ENCODE peak calls at places on chromosomes 3 and 15, in four cellular contexts. L, A, D and Z are unnamed samples.

GRCh38 chr3:23712656-23713559 is 92.8 kb upstream of the UBE2E1 start:
- DNase-seq in L (no peak), A (peak), D (no peak), Z (peak)

GRCh38 chr15:78438595-78439285 is 724 bp downstream of the IREB2 start:
- DNase-seq in L (peak), A (no peak), D (no peak), Z (no peak)

GRCh38 chr3:168877899-168878298 is 782.2 kb upstream of the GOLIM4 start:
- DNase-seq in L (no peak), A (no peak), D (no peak), Z (no peak)

GRCh38 chr3:158152186-158152585 is 42.3 kb downstream of the RSRC1 start:
- DNase-seq in L (no peak), A (no peak), D (no peak), Z (no peak)

GRCh38 chr3:125916376-125916978 is 52.5 kb upstream of the ROPN1B start:
- DNase-seq in L (peak), A (peak), D (peak), Z (peak)

GRCh38 chr15:78681306-78682012 is 40.4 kb upstream of the CHRNB4 start:
- DNase-seq in L (no peak), A (no peak), D (no peak), Z (no peak)

GRCh38 chr15:78872972-78873795 is 494 bp downstream of the MORF4L1 start:
- DNase-seq in L (peak), A (peak), D (peak), Z (peak)

GRCh38 chr3:164641071-164641470 is 437.2 kb downstream of the SI start:
- DNase-seq in L (no peak), A (no peak), D (no peak), Z (no peak)

GRCh38 chr3:49785565-49786356 is 581 bp downstream of the IP6K1 start:
- DNase-seq in L (no peak), A (no peak), D (no peak), Z (no peak)

GRCh38 chr15:41893422-41894250 is at the start of gene SPTBN5:
- DNase-seq in L (peak), A (no peak), D (no peak), Z (no peak)

GRCh38 chr3:153087595-153088566 is 74.1 kb upstream of the RAP2B start:
- DNase-seq in L (no peak), A (no peak), D (no peak), Z (no peak)

GRCh38 chr15:43896543-43896942 is 69.7 kb downstream of the WDR76 start:
- DNase-seq in L (no peak), A (no peak), D (no peak), Z (no peak)

GRCh38 chr15:90414408-90415028 is 26.5 kb downstream of the IQGAP1 start:
- DNase-seq in L (no peak), A (no peak), D (no peak), Z (no peak)

GRCh38 chr3:124516333-124516732 is 213.9 kb upstream of the UMPS start:
- DNase-seq in L (no peak), A (no peak), D (no peak), Z (no peak)

DNA sequence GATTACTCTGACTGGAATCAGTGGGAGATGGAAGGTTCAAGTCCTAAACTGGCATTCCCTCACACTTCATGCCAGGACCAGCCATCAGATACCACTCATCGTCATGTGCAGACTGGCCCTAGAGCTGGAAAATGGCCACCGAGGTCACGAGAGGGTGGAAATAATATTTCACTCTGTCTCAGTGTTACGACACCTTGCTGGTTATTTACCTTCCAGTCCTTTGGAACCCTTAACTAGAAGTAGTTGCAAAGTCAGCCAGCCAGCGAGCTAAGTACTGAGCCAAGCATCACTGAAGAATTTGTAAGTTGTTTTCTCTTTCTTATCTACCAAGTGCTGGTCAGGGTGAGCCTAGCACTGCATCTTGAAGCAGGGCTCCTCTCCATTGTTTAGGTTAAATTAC is 309.9 kb upstream of the RASGRP1 start:
- DNase-seq in L (no peak), A (no peak), D (no peak), Z (no peak)
- TF ChIP-seq SUZ12 in L (no peak), A (no peak), D (no peak), Z (no peak)

GRCh38 chr3:4675704-4676103 is 182.6 kb downstream of the ITPR1 start:
- DNase-seq in L (no peak), A (no peak), D (no peak), Z (no peak)

GRCh38 chr3:4672727-4673126 is 179.6 kb downstream of the ITPR1 start:
- DNase-seq in L (no peak), A (no peak), D (no peak), Z (no peak)

GRCh38 chr3:4670352-4670751 is 177.2 kb downstream of the ITPR1 start:
- DNase-seq in L (peak), A (no peak), D (no peak), Z (no peak)

GRCh38 chr3:4678320-4678719 is 185.2 kb downstream of the ITPR1 start:
- DNase-seq in L (no peak), A (no peak), D (no peak), Z (no peak)

DNA sequence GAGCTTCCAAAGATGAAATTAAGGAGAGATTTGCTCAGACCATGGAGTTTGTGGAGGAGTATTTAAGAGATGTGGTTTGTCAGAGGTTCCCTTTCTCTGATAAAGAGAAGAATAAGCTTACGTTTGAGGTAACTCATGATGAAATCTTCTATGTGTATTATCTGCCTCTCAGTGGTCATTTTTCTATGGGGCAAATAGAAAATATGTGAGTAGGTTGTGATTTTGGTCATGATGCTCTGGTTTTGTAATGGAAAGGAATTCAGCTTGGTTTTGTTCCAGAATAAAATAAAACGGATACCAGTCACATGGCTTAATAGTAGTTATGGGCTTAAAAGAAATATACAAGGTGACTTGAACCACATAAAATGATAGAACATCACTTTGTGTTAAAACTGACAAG is 181.1 kb downstream of the ITPR1 start:
- DNase-seq in L (no peak), A (no peak), D (no peak), Z (no peak)
- TF ChIP-seq ZNF274 in L (no peak), A (no peak), D (no peak), Z (no peak)

GRCh38 chr3:185151101-185151958 is 1.5 kb downstream of the C3orf70 start:
- DNase-seq in L (no peak), A (no peak), D (no peak), Z (no peak)
- H3K9ac ChIP-seq in L (no peak), A (no peak), D (no peak), Z (no peak)

DNA sequence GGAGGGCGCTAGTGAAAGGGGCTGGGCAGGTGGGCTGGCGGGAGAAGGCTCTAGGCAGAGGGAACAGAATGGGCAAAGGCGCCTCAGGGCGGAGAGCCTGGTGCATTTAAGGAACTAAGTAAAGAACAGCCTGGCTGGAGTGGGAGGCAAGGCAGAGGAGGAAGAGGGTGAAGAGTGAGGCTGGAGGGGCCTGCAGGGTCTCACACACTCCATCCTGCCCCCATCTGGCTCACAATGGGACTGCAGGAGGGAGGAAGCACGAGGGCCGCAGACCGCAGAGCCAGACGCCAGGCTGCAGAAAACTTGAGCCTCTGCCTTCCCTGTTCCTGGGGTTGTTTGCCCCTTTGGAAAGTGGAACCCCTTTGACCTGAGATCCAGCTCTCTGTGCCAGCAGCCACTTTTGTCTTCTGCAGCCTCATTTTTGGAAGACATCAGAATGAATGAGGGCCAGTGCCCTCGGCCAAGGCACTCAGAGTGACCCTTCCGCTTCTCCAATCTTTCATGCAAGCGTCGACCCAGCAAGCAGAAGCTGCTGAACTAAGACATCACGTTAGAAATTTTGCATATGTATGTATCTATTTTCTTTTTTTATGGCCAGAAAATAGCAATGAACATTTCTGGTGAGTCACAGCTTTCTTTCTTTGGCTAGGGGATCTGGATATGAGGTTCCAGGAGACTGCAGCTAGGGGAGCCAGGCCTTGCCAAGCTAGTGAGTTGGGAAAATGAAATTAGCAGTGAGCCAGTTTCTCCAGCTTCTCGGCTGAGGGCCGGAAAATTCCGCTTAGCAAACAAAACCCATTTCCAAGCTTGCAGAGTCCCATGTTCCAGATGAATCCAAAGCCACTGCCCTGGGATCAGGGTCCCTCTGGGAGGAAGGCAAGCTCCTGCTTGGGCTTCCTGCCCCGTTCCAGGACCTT is 137.8 kb downstream of the SRGAP3 start:
- DNase-seq in L (no peak), A (no peak), D (no peak), Z (no peak)
- TF ChIP-seq SUZ12 in L (no peak), A (no peak), D (no peak), Z (no peak)

DNA sequence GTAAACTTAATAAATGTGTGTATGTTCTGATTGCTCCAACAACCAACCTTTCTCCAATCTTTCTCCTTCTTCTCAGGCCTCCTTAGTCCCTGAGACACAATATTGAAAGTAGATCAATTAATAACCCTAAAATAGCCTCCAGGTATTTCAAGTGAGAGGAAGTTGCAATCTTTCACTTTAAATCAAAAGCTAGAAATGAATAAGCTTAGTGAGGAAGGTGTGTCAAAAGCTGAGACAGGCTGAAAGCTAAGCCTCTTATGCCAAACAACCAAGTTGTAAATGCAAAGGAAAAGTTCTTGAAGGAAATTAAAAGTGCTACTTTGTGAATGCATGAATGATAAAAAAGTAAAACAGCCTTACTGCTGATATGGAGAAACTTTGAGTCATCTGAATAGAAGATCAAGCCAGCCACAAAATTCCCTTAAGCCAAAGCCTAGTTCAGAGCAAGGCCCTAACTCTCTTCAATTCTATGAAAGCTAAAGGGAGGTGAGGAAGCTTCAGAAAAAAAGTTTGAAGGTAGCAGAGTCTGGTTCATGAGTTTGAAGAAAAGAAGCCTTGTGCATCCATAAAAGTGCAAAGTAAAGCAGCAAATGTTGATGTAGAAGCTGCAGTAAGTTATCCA is 38.6 kb downstream of the CCDC80 start:
- DNase-seq in L (no peak), A (no peak), D (peak), Z (no peak)
- TF ChIP-seq ZNF274 in L (no peak), A (no peak), D (no peak), Z (no peak)

GRCh38 chr3:156688849-156689452 is 14.6 kb downstream of the TIPARP start:
- DNase-seq in L (no peak), A (no peak), D (no peak), Z (no peak)

GRCh38 chr3:156687023-156687422 is 12.6 kb downstream of the TIPARP start:
- DNase-seq in L (no peak), A (no peak), D (no peak), Z (no peak)

GRCh38 chr3:156685198-156685597 is 10.8 kb downstream of the TIPARP start:
- DNase-seq in L (no peak), A (no peak), D (no peak), Z (no peak)

GRCh38 chr3:156682963-156683362 is 8.6 kb downstream of the TIPARP start:
- DNase-seq in L (no peak), A (no peak), D (no peak), Z (no peak)

GRCh38 chr3:156685752-156686151 is 11.4 kb downstream of the TIPARP start:
- DNase-seq in L (no peak), A (no peak), D (no peak), Z (no peak)
- H3K9ac ChIP-seq in L (no peak), A (no peak), D (no peak), Z (no peak)

GRCh38 chr15:66955001-66955516 is 110.3 kb upstream of the SMAD3 start:
- DNase-seq in L (no peak), A (no peak), D (no peak), Z (no peak)

GRCh38 chr15:66954601-66955000 is 110.8 kb upstream of the SMAD3 start:
- DNase-seq in L (no peak), A (no peak), D (no peak), Z (no peak)

GRCh38 chr15:66959066-66959465 is 106.3 kb upstream of the SMAD3 start:
- DNase-seq in L (no peak), A (no peak), D (no peak), Z (no peak)

GRCh38 chr15:66955871-66956585 is 109.4 kb upstream of the SMAD3 start:
- DNase-seq in L (no peak), A (no peak), D (no peak), Z (no peak)

GRCh38 chr15:66956672-66957540 is 108.5 kb upstream of the SMAD3 start:
- DNase-seq in L (no peak), A (no peak), D (no peak), Z (no peak)
- TF ChIP-seq SUZ12 in L (no peak), A (no peak), D (no peak), Z (no peak)

GRCh38 chr3:52606373-52607085 is 70.1 kb downstream of the UQCC5 start:
- DNase-seq in L (peak), A (no peak), D (no peak), Z (no peak)
- TF ChIP-seq ZNF274 in L (no peak), A (no peak), D (no peak), Z (no peak)

DNA sequence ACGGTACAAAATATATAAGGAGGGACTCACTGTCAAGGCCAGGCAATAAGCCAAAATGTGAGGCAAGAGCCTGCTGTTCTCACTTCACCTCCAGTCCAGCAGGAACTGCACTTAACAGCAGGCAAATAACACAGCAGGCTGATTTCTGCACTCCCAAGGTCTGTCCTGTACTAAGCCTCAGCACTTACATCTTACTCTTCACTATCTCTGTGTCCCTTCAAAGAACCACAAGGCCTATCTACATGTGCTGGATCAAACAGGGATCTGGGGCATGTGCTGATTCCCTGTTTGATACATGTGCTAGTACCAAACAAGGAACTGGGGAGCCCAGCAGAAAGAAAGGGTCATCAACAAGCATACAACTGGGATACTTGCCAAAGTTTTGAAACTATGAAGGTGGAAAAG is 22.2 kb downstream of the UACA start:
- DNase-seq in L (peak), A (no peak), D (no peak), Z (no peak)
- H3K9ac ChIP-seq in L (peak), A (no peak), D (no peak), Z (no peak)

GRCh38 chr15:85753791-85754452 is 40.8 kb downstream of the KLHL25 start:
- DNase-seq in L (no peak), A (no peak), D (no peak), Z (no peak)

GRCh38 chr15:85751731-85752421 is 42.8 kb downstream of the KLHL25 start:
- DNase-seq in L (no peak), A (no peak), D (no peak), Z (peak)

GRCh38 chr15:85753261-85753660 is 41.5 kb downstream of the KLHL25 start:
- DNase-seq in L (no peak), A (no peak), D (no peak), Z (no peak)

GRCh38 chr15:85750807-85751730 is 43.7 kb downstream of the KLHL25 start:
- DNase-seq in L (no peak), A (no peak), D (no peak), Z (peak)

GRCh38 chr15:85752591-85752990 is 42.1 kb downstream of the KLHL25 start:
- DNase-seq in L (no peak), A (no peak), D (no peak), Z (no peak)
- TF ChIP-seq SUZ12 in L (no peak), A (no peak), D (no peak), Z (no peak)